ENCODE peak calls at places on chromosomes 13 and 19, in four cellular contexts. G is endothelial cell of umbilical vein, W is K562, J is IMR-90. E is an unnamed sample.
A peak's percentile ranks its signal among the peaks of the same experiment; 100 is the strongest.

GRCh38 chr13:32248789-32249188 is 66.4 kb downstream of the ZAR1L start:
- DNase-seq in G (no peak), W (no peak), J (no peak), E (no peak)

GRCh38 chr13:60540276-60540675 is 143.3 kb downstream of the TDRD3 start:
- DNase-seq in G (no peak), W (no peak), J (no peak), E (no peak)

GRCh38 chr13:19781526-19781925 is 1.2 kb downstream of the PSPC1 start:
- DNase-seq in G (peak; percentile 7), W (peak; percentile 18), J (no peak), E (no peak)

GRCh38 chr19:39307822-39308530 is 11.8 kb downstream of the IFNL1 start:
- DNase-seq in G (no peak), W (no peak), J (no peak), E (no peak)

GRCh38 chr13:23600100-23600499 is 29.9 kb downstream of the TNFRSF19 start:
- DNase-seq in G (no peak), W (no peak), J (no peak), E (no peak)

GRCh38 chr13:95710313-95710712 is 33.4 kb downstream of the DNAJC3 start:
- DNase-seq in G (peak; percentile 33), W (no peak), J (peak; percentile 84), E (peak; percentile 11)

GRCh38 chr19:16088351-16088984 is 12.2 kb downstream of the TPM4 start:
- DNase-seq in G (no peak), W (no peak), J (no peak), E (no peak)

GRCh38 chr13:67063036-67063435 is 167.1 kb downstream of the PCDH9 start:
- DNase-seq in G (no peak), W (no peak), J (no peak), E (no peak)

GRCh38 chr19:34228762-34229161 is 25.6 kb upstream of the GARRE1 start:
- DNase-seq in G (no peak), W (no peak), J (no peak), E (no peak)

GRCh38 chr13:21061077-21061945 is at the start of gene LATS2:
- DNase-seq in G (peak; percentile 93), W (peak; percentile 88), J (peak; percentile 94), E (peak; percentile 58)

GRCh38 chr19:7680606-7681335 is at the start of gene TRAPPC5:
- DNase-seq in G (peak; percentile 83), W (peak; percentile 89), J (peak; percentile 76), E (no peak)

GRCh38 chr13:104773775-104774174 is 1707.6 kb upstream of the SLC10A2 start:
- DNase-seq in G (peak; percentile 54), W (peak; percentile 1), J (peak; percentile 54), E (no peak)

GRCh38 chr13:22198656-22199217 is 527.9 kb downstream of the FGF9 start:
- DNase-seq in G (no peak), W (no peak), J (no peak), E (no peak)

GRCh38 chr13:22200469-22200868 is 529.6 kb downstream of the FGF9 start:
- DNase-seq in G (no peak), W (no peak), J (no peak), E (no peak)

GRCh38 chr13:22195726-22196125 is 524.9 kb downstream of the FGF9 start:
- DNase-seq in G (no peak), W (no peak), J (no peak), E (no peak)

GRCh38 chr13:22196777-22197176 is 525.9 kb downstream of the FGF9 start:
- DNase-seq in G (no peak), W (no peak), J (no peak), E (no peak)

DNA sequence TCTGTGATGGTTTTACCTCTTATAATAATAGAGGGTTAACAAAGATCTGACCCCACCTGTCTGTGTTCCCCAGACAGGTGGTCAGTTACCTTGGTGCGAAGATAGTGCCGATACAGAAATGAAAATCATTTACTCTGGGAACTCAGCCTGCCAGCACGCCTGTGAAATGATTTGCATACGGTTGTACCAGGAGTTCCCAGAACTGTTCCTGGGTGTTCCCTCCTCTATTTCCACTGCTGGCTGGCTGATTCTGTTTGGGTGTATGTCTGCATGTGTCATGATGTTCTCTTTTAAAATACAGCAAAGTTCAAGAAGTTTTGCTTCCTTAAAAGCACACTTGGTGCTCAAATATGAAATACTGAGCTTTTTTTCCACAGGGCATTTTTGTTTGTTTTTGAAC is 527.1 kb downstream of the FGF9 start:
- DNase-seq in G (no peak), W (no peak), J (no peak), E (no peak)
- H3K4me3 ChIP-seq in G (no peak overlapping the region), W (no peak overlapping the region), J (no peak overlapping the region), E (no peak overlapping the region)

GRCh38 chr19:6604906-6605305 is 14.0 kb upstream of the CD70 start:
- DNase-seq in G (no peak), W (no peak), J (no peak), E (no peak)

GRCh38 chr19:6602729-6603114 is 11.8 kb upstream of the CD70 start:
- DNase-seq in G (no peak), W (peak; percentile 60), J (no peak), E (no peak)

DNA sequence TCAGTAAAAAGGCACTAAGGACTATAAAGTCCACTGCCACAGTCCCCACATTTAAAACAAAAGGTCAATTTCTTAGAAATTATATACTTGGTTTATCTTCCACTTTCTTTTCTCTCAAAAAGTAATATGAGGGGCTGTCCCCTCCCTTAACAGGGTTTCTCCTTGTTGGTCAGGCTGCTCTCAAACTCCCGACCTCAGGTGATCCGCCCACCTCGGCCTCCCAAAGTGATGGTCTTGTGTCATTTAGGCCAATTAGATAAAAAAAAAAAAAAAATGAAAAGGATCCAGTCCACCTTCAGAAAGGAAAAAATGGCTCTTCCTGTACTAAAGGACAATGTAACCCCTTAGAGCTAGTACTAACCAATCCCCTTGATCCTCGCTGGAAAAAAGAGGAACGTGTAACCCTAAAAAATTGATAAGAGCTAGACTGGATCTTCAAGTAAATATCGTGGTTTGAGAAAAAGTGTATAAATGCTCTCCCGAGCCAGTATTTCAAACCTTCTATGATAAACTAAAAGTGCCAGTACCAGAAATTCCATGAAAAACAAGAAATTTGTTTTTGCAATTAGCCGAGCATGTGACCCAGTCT is 9.0 kb upstream of the CD70 start:
- DNase-seq in G (no peak), W (peak; percentile 46), J (no peak), E (no peak)
- H3K27ac ChIP-seq in G (no peak overlapping the region), W (peak overlapping the region; percentile 94), J (no peak overlapping the region), E (no peak overlapping the region)

DNA sequence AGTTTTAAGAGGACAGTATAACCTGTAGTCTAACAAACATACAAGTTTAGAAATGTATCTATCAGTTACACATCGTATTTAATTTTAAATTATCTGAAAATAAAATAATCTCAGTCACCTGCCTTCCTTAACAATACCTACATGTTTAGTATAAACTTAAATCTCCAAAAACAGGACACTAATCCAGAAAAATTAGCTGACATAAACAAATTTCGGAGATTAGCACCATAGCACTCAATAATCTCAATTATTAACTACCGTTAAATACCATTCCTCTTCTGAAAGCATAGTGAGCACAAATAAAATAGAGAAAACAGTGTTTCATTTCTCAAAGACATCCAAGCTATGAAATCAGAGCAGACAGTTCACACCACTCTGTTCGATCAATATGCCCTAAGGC is 13.2 kb downstream of the MED4 start:
- DNase-seq in G (no peak), W (no peak), J (no peak), E (no peak)
- H3K9me1 ChIP-seq in G (no peaks in the 10 kb centered on the region), W (no peaks in the 10 kb centered on the region), J (no peaks in the 10 kb centered on the region), E (no peaks in the 10 kb centered on the region)

DNA sequence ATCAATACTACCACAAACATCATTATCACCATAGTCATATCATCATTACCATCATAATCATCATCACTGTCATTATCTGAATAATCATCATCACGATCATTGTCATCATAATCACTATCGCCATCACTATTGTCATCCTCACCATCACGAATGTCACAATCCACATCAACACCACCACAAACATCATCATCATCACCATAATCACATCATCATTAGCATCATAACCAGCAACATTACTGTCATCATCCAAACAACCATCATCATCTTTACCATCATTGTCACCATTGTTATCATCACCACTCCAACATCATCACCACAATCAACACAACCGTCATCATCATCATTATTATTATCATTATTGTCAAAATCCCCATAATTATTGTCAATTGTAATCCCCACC is 61.2 kb downstream of the MBD3L1 start:
- DNase-seq in G (no peak), W (no peak), J (no peak), E (no peak)
- H3K4me3 ChIP-seq in G (no peak overlapping the region), W (no peak overlapping the region), J (no peak overlapping the region), E (no peak overlapping the region)

GRCh38 chr19:48674216-48674809 is 1.5 kb upstream of the NTN5 start:
- DNase-seq in G (no peak), W (no peak), J (no peak), E (no peak)
- H3K27ac ChIP-seq in G (no peak overlapping the region), W (no peak overlapping the region), J (no peak overlapping the region), E (no peak overlapping the region)